ENCODE peak calls at places on chromosomes 2 and 18, in seven cellular contexts. H is GM23248, Y is heart left ventricle, I is cardiac muscle cell, D is IMR-90, N is mammary epithelial cell, R is astrocyte. C is an unnamed sample.
A peak's percentile ranks its signal among the peaks of the same experiment; 100 is the strongest.

GRCh38 chr2:26911911-26912861 is 58.3 kb upstream of the MAPRE3 start:
- DNase-seq in H (peak; percentile 16), Y (no peak), I (peak; percentile 31), D (no peak), N (no peak), R (no peak), C (no peak)

GRCh38 chr18:65876310-65876709 is 125.5 kb downstream of the CDH7 start:
- DNase-seq in H (no peak), Y (no peak), I (no peak), D (no peak), N (no peak), R (no peak), C (no peak)

GRCh38 chr2:239264838-239265651 is 135.8 kb downstream of the HDAC4 start:
- DNase-seq in H (peak; percentile 82), Y (peak; percentile 42), I (peak; percentile 53), D (peak; percentile 61), N (no peak), R (peak; percentile 73), C (no peak)

GRCh38 chr2:37590119-37590571 is 81.3 kb downstream of the CDC42EP3 start:
- DNase-seq in H (peak; percentile 86), Y (no peak), I (no peak), D (peak; percentile 61), N (peak; percentile 11), R (peak; percentile 87), C (no peak)

GRCh38 chr2:173589604-173590277 is 235.1 kb downstream of the CDCA7 start:
- DNase-seq in H (no peak), Y (no peak), I (no peak), D (peak; percentile 39), N (peak; percentile 94), R (no peak), C (no peak)

GRCh38 chr2:226638576-226638975 is 161.0 kb downstream of the IRS1 start:
- DNase-seq in H (no peak), Y (no peak), I (no peak), D (peak; percentile 77), N (no peak), R (no peak), C (no peak)

GRCh38 chr2:130963849-130964793 is 127.4 kb downstream of the ARHGEF4 start:
- DNase-seq in H (peak; percentile 46), Y (no peak), I (peak; percentile 74), D (no peak), N (no peak), R (peak; percentile 10), C (peak; percentile 80)

GRCh38 chr2:39080152-39080551 is 40.7 kb downstream of the SOS1 start:
- DNase-seq in H (no peak), Y (no peak), I (no peak), D (no peak), N (no peak), R (no peak), C (no peak)

GRCh38 chr2:118853647-118854367 is 6.4 kb upstream of the EN1 start:
- DNase-seq in H (no peak), Y (no peak), I (no peak), D (no peak), N (no peak), R (no peak), C (no peak)

GRCh38 chr2:118851650-118852049 is 4.2 kb upstream of the EN1 start:
- DNase-seq in H (no peak), Y (no peak), I (no peak), D (no peak), N (no peak), R (no peak), C (no peak)

GRCh38 chr2:118854507-118855300 is 7.3 kb upstream of the EN1 start:
- DNase-seq in H (no peak), Y (no peak), I (no peak), D (no peak), N (no peak), R (no peak), C (no peak)

GRCh38 chr2:118852605-118853128 is 5.2 kb upstream of the EN1 start:
- DNase-seq in H (no peak), Y (no peak), I (no peak), D (no peak), N (no peak), R (no peak), C (no peak)

DNA sequence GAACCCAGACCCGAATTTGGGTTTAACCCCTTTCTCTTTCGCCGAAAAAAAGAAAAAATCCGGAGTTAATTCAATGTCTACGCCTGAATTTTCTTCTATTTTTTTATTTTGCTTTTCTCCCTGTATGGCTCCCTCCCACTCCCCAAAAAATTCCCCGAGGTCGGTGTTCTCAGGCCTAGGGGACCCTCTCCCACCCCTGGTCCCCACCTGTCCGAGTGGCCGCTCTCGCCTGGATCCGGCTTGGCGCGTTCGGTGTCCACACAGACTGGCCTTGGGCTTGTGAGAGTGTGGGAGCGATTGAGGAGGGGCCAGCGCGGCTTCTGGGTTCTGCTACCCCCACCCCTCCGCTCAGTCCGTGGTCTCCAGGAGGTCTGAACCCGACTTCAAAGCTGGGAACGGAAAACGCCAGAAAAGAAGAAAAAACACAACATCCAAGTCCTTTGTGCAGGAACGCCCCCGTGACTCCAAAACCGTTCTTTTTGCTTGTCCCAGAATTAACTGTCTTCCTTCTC is 5.7 kb upstream of the EN1 start:
- DNase-seq in H (no peak), Y (no peak), I (no peak), D (no peak), N (no peak), R (no peak), C (no peak)
- H3K27me3 ChIP-seq in H (peaks cover 18% of the 10 kb centered on the region), Y (peaks cover 98% of the 10 kb centered on the region), I (peaks cover 100% of the 10 kb centered on the region), D (peaks cover 95% of the 10 kb centered on the region), N (peaks cover 89% of the 10 kb centered on the region), R (peaks cover 93% of the 10 kb centered on the region), C (peaks cover 100% of the 10 kb centered on the region)

DNA sequence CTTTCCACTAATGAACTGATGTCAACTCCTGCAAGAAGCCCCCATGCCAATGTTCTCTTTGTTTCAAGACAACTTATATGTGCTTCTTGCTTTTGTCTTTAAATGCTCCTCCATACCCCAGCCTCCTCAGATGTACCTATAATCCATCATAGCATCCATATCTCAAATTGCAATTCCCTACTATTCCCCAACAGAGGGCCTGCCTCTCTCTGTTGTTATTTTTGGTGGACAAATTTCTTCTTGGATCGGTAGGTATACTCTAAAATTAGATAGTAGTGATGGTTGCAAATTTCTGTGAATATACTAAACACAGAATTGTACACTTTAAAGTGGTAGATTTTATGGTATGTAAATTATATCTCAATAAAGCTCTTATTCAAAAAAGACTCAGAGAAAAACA is 820.1 kb downstream of the METTL4 start:
- DNase-seq in H (no peak), Y (no peak), I (no peak), D (no peak), N (no peak), R (no peak), C (no peak)
- H3K27ac ChIP-seq in H (no peak overlapping the region), Y (no peak overlapping the region), I (no peak overlapping the region), D (no peak overlapping the region), N (no peak overlapping the region), R (no peak overlapping the region), C (no peak overlapping the region)

GRCh38 chr2:201411421-201411820 is 39.8 kb downstream of the TRAK2 start:
- DNase-seq in H (peak; percentile 64), Y (no peak), I (no peak), D (peak; percentile 30), N (no peak), R (no peak), C (no peak)
- H3K36me3 ChIP-seq in H (no peaks in the 10 kb centered on the region), Y (no peaks in the 10 kb centered on the region), I (no peaks in the 10 kb centered on the region), D (peaks cover 2% of the 10 kb centered on the region), N (no peaks in the 10 kb centered on the region), R (no peaks in the 10 kb centered on the region), C (peaks cover 8% of the 10 kb centered on the region)

GRCh38 chr2:44950646-44951045 is 9.1 kb downstream of the SIX3 start:
- DNase-seq in H (no peak), Y (no peak), I (no peak), D (no peak), N (no peak), R (no peak), C (no peak)

GRCh38 chr2:44951124-44951523 is 9.6 kb downstream of the SIX3 start:
- DNase-seq in H (no peak), Y (no peak), I (no peak), D (no peak), N (no peak), R (no peak), C (no peak)

GRCh38 chr2:44952143-44952805 is 10.8 kb downstream of the SIX3 start:
- DNase-seq in H (peak; percentile 86), Y (no peak), I (peak; percentile 84), D (peak; percentile 34), N (peak; percentile 41), R (no peak), C (peak; percentile 76)

GRCh38 chr2:44952806-44953685 is 11.5 kb downstream of the SIX3 start:
- DNase-seq in H (peak; percentile 28), Y (no peak), I (no peak), D (no peak), N (no peak), R (no peak), C (no peak)

DNA sequence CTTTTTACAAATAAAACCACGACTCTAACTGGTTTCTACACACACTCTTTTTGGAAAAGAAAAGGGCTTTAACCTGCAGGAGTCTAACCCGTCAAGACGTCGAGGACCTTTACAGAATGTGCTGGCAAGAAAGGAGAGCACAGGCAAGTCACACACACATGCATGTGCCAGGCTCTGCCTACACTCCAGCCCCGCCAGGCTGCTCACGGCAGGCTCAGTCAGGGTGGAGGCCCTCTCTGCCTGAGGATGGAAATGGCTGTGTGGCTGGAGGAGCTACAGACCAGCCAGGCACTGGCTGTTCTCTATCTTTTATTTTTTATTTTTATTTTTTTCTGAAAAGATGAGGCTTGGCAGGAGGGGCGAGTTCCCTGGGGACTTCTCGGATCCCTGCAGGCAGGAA is 10.2 kb downstream of the SIX3 start:
- DNase-seq in H (peak; percentile 36), Y (no peak), I (no peak), D (no peak), N (no peak), R (no peak), C (no peak)
- H3K27me3 ChIP-seq in H (peaks cover 51% of the 10 kb centered on the region), Y (peaks cover 83% of the 10 kb centered on the region), I (peaks cover 100% of the 10 kb centered on the region), D (peaks cover 92% of the 10 kb centered on the region), N (peaks cover 25% of the 10 kb centered on the region), R (peaks cover 87% of the 10 kb centered on the region), C (no peaks in the 10 kb centered on the region)

DNA sequence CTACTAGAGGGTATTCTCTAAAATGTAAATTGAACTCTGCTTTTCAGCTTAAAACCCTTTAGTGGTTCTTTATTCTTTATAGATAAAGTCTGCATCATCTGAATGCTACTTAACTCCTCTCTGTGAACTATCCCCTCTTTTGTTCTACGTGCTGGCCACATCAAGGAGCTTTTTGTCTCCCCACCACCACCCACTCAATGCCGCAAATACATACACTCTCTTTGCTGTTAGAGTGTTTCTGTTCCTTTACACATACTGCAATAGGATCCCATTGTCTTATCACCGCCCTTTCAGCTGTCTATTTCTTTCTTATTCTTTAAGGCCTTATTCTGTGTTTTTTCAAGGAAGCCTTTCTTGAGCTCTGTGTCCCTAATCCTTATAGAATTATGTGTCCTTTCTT is 83.3 kb downstream of the EML4 start:
- DNase-seq in H (no peak), Y (no peak), I (no peak), D (no peak), N (no peak), R (peak; percentile 38), C (no peak)
- H3K27ac ChIP-seq in H (no peak overlapping the region), Y (no peak overlapping the region), I (no peak overlapping the region), D (no peak overlapping the region), N (no peak overlapping the region), R (no peak overlapping the region), C (no peak overlapping the region)

DNA sequence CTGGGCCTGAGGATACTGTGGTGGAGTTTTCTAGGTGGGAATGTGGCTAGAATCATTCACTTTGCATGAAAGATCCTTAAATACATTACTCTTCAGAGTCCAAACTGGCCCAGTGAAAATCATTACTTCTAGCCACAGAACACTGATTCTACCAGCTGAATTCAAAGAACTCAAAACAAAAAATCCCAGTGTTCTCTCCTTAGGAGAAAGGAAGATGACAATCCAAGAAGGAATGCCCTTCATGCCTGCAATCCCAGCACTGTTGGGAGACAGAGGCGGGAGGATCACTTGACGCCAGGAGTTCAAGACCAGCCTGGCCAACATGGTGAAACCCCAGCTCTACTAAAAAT is 35.2 kb downstream of the FAM228A start:
- DNase-seq in H (no peak), Y (no peak), I (no peak), D (no peak), N (no peak), R (no peak), C (no peak)
- H3K36me3 ChIP-seq in H (no peaks in the 10 kb centered on the region), Y (peaks cover 22% of the 10 kb centered on the region), I (peaks cover 4% of the 10 kb centered on the region), D (peaks cover 34% of the 10 kb centered on the region), N (no peaks in the 10 kb centered on the region), R (peaks cover 2% of the 10 kb centered on the region), C (peaks cover 3% of the 10 kb centered on the region)

C was measured in WERI-Rb-1.